ENCODE peak calls at places on chromosomes 2 and 18, in five cellular contexts. W is fibroblast of mammary gland; V is Ammon's horn; P is naive thymus-derived CD4-positive, alpha-beta T cell; C is renal cortical epithelial cell. G is an unnamed sample.

GRCh38 chr2:120803764-120804335 is 68.2 kb downstream of the GLI2 start:
- DNase-seq in W (no peak), V (no peak), P (no peak), C (peak), G (no peak)

GRCh38 chr2:173874899-173875247 is 90.3 kb downstream of the SP3 start:
- DNase-seq in W (no peak), V (no peak), P (no peak), C (peak), G (no peak)

GRCh38 chr18:8800445-8800844 is 95.1 kb downstream of the MTCL1 start:
- DNase-seq in W (peak), V (no peak), P (no peak), C (peak), G (peak)

GRCh38 chr2:197576631-197577030 is 60.8 kb downstream of the MOB4 start:
- DNase-seq in W (peak), V (no peak), P (no peak), C (peak), G (peak)

GRCh38 chr2:160252278-160252887 is 52.3 kb upstream of the ITGB6 start:
- DNase-seq in W (peak), V (peak), P (no peak), C (peak), G (peak)

GRCh38 chr18:3313685-3314084 is 51.8 kb downstream of the MYL12B start:
- DNase-seq in W (no peak), V (no peak), P (no peak), C (no peak), G (no peak)

GRCh38 chr2:173427887-173428683 is 73.4 kb downstream of the CDCA7 start:
- DNase-seq in W (peak), V (no peak), P (no peak), C (peak), G (peak)

GRCh38 chr2:71250945-71251344 is 24.0 kb upstream of the PAIP2B start:
- DNase-seq in W (no peak), V (no peak), P (no peak), C (no peak), G (no peak)

GRCh38 chr2:237283136-237283928 is 130.6 kb downstream of the COL6A3 start:
- DNase-seq in W (peak), V (no peak), P (no peak), C (no peak), G (peak)

GRCh38 chr2:240203031-240203841 is 62.8 kb upstream of the OTOS start:
- DNase-seq in W (no peak), V (no peak), P (no peak), C (peak), G (no peak)

GRCh38 chr2:205731521-205731965 is 49.2 kb downstream of the NRP2 start:
- DNase-seq in W (peak), V (no peak), P (no peak), C (no peak), G (no peak)

GRCh38 chr2:131431336-131431735 is 44.6 kb upstream of the TUBA3D start:
- DNase-seq in W (peak), V (no peak), P (no peak), C (no peak), G (no peak)

GRCh38 chr2:69242651-69243051 is 144.4 kb downstream of the GFPT1 start:
- DNase-seq in W (peak), V (no peak), P (no peak), C (no peak), G (no peak)

GRCh38 chr2:71795486-71795885 is 342.1 kb downstream of the DYSF start:
- DNase-seq in W (no peak), V (no peak), P (no peak), C (no peak), G (no peak)

GRCh38 chr18:13192970-13193369 is 25.6 kb upstream of the LDLRAD4 start:
- DNase-seq in W (no peak), V (no peak), P (no peak), C (no peak), G (no peak)

GRCh38 chr2:54954705-54955357 is 95.4 kb downstream of the RTN4 start:
- DNase-seq in W (peak), V (no peak), P (no peak), C (no peak), G (no peak)

GRCh38 chr2:216879727-216880508 is 20.1 kb upstream of the TNP1 start:
- DNase-seq in W (no peak), V (no peak), P (no peak), C (no peak), G (no peak)

GRCh38 chr2:53884883-53885282 is 25.1 kb upstream of the GPR75 start:
- DNase-seq in W (no peak), V (no peak), P (no peak), C (no peak), G (no peak)

GRCh38 chr18:74229005-74229404 is 62.8 kb downstream of the CYB5A start:
- DNase-seq in W (no peak), V (no peak), P (no peak), C (peak), G (no peak)

GRCh38 chr2:86675104-86675503 is 45.0 kb upstream of the RMND5A start:
- DNase-seq in W (no peak), V (no peak), P (no peak), C (no peak), G (no peak)

GRCh38 chr18:13003466-13003896 is 12.3 kb downstream of the CEP192 start:
- DNase-seq in W (peak), V (no peak), P (peak), C (peak), G (peak)

GRCh38 chr2:151638188-151638933 is 95.9 kb downstream of the NEB start:
- DNase-seq in W (no peak), V (no peak), P (peak), C (peak), G (peak)

GRCh38 chr2:70828115-70828514 is 7.5 kb downstream of the CD207 start:
- DNase-seq in W (no peak), V (no peak), P (no peak), C (no peak), G (no peak)

GRCh38 chr2:46493971-46494250 is 14.5 kb downstream of the TMEM247 start:
- DNase-seq in W (no peak), V (peak), P (no peak), C (no peak), G (no peak)

GRCh38 chr2:46342566-46343315 is 45.5 kb downstream of the EPAS1 start:
- DNase-seq in W (no peak), V (no peak), P (no peak), C (no peak), G (no peak)

GRCh38 chr2:236955675-236956618 is 129.7 kb upstream of the COPS8 start:
- DNase-seq in W (peak), V (no peak), P (no peak), C (no peak), G (no peak)

GRCh38 chr2:68356599-68357239 is 8.4 kb upstream of the PLEK start:
- DNase-seq in W (no peak), V (no peak), P (no peak), C (no peak), G (no peak)

GRCh38 chr2:38535745-38536506 is 66.8 kb downstream of the HNRNPLL start:
- DNase-seq in W (peak), V (peak), P (peak), C (peak), G (peak)

GRCh38 chr2:8481463-8482009 is 200.3 kb upstream of the ID2 start:
- DNase-seq in W (no peak), V (no peak), P (peak), C (peak), G (no peak)

GRCh38 chr18:58887613-58887963 is 22.9 kb downstream of the ZNF532 start:
- DNase-seq in W (no peak), V (peak), P (no peak), C (peak), G (no peak)

GRCh38 chr2:101188683-101189405 is 37.7 kb upstream of the TBC1D8 start:
- DNase-seq in W (peak), V (no peak), P (no peak), C (no peak), G (no peak)

GRCh38 chr2:216109962-216110614 is 940 bp downstream of the XRCC5 start:
- DNase-seq in W (peak), V (peak), P (peak), C (peak), G (peak)

GRCh38 chr2:236626391-236627150 is 56.9 kb downstream of the ACKR3 start:
- DNase-seq in W (no peak), V (peak), P (no peak), C (no peak), G (no peak)

GRCh38 chr2:64220906-64221659 is 76.9 kb upstream of the PELI1 start:
- DNase-seq in W (no peak), V (no peak), P (no peak), C (no peak), G (no peak)

GRCh38 chr2:104664672-104665071 is 189.2 kb upstream of the POU3F3 start:
- DNase-seq in W (no peak), V (no peak), P (no peak), C (no peak), G (no peak)

GRCh38 chr2:18445412-18446320 is 114.8 kb downstream of the RDH14 start:
- DNase-seq in W (peak), V (no peak), P (no peak), C (no peak), G (no peak)

GRCh38 chr2:54606393-54606973 is 117.0 kb upstream of the EML6 start:
- DNase-seq in W (peak), V (peak), P (peak), C (no peak), G (no peak)

GRCh38 chr2:43328157-43328556 is 101.8 kb upstream of the ZFP36L2 start:
- DNase-seq in W (no peak), V (no peak), P (no peak), C (no peak), G (no peak)

GRCh38 chr2:129465045-129465444 is 514.4 kb upstream of the RAB6C start:
- DNase-seq in W (no peak), V (no peak), P (no peak), C (no peak), G (no peak)